ENCODE peak calls at places on chromosome 20, in four cellular contexts. D, K, H and U are unnamed samples.

GRCh38 chr20:30919514-30920188 is 337.8 kb upstream of the DEFB115 start:
- DNase-seq in D (no peak), K (no peak), H (no peak), U (no peak)

GRCh38 chr20:40604416-40604815 is 84.6 kb downstream of the MAFB start:
- DNase-seq in H (no peak), D (no peak), K (no peak), U (no peak)

GRCh38 chr20:42432485-42432884 is 757.2 kb downstream of the PTPRT start:
- DNase-seq in K (no peak), H (no peak), D (no peak), U (no peak)

GRCh38 chr20:20829694-20830093 is 117.2 kb upstream of the RALGAPA2 start:
- DNase-seq in K (no peak), H (no peak), D (no peak), U (no peak)

GRCh38 chr20:32672982-32673727 is 586 bp downstream of the C20orf203 start:
- DNase-seq in H (no peak), D (no peak), K (peak), U (no peak)

GRCh38 chr20:57664924-57665588 is 44.8 kb downstream of the PMEPA1 start:
- DNase-seq in D (no peak), K (no peak), H (no peak), U (no peak)

GRCh38 chr20:9515761-9516657 is 1.6 kb downstream of the LAMP5 start:
- DNase-seq in D (no peak), H (no peak), K (no peak), U (no peak)

GRCh38 chr20:22620342-22620741 is 36.0 kb upstream of the FOXA2 start:
- DNase-seq in D (no peak), H (no peak), K (no peak), U (no peak)

GRCh38 chr20:41405436-41405835 is 38.8 kb upstream of the EMILIN3 start:
- DNase-seq in K (no peak), H (no peak), D (no peak), U (no peak)

GRCh38 chr20:20729563-20729962 is 17.1 kb upstream of the RALGAPA2 start:
- DNase-seq in D (no peak), H (no peak), K (no peak), U (no peak)

GRCh38 chr20:25470045-25470444 is 62.6 kb downstream of the GINS1 start:
- DNase-seq in H (peak), D (no peak), K (peak), U (peak)

GRCh38 chr20:33653900-33654596 is 8.1 kb upstream of the C20orf144 start:
- DNase-seq in H (no peak), K (no peak), D (no peak), U (no peak)

GRCh38 chr20:10532351-10532750 is 97.2 kb downstream of the SLX4IP start:
- DNase-seq in D (no peak), H (no peak), K (no peak), U (no peak)

GRCh38 chr20:2986466-2986865 is 57.0 kb upstream of the GNRH2 start:
- DNase-seq in H (no peak), K (no peak), D (no peak), U (no peak)

GRCh38 chr20:32368323-32368722 is 10.2 kb downstream of the ASXL1 start:
- DNase-seq in D (no peak), K (no peak), H (no peak), U (peak)

GRCh38 chr20:36856691-36857635 is 19.0 kb upstream of the TLDC2 start:
- DNase-seq in H (no peak), K (no peak), D (no peak), U (no peak)

GRCh38 chr20:61345656-61346055 is 93.6 kb downstream of the CDH4 start:
- DNase-seq in K (no peak), D (no peak), H (no peak), U (no peak)

GRCh38 chr20:50366270-50367103 is 143.7 kb upstream of the PTPN1 start:
- DNase-seq in K (no peak), D (no peak), H (no peak), U (peak)

GRCh38 chr20:24007758-24008157 is 19.2 kb upstream of the GGTLC1 start:
- DNase-seq in K (no peak), H (no peak), D (no peak), U (no peak)

GRCh38 chr20:49344975-49345374 is 67.1 kb upstream of the ZNFX1 start:
- DNase-seq in H (no peak), K (no peak), D (peak), U (no peak)

GRCh38 chr20:12595841-12596240 is 412.9 kb upstream of the SPTLC3 start:
- DNase-seq in K (no peak), H (no peak), D (no peak), U (no peak)

GRCh38 chr20:35134472-35134871 is 12.7 kb downstream of the EDEM2 start:
- DNase-seq in D (no peak), H (no peak), K (no peak), U (no peak)
- TF ChIP-seq REST in D (no peak), H (no peak), K (no peak), U (no peak)

GRCh38 chr20:63659370-63659769 is 1.3 kb downstream of the RTEL1 start:
- DNase-seq in D (no peak), H (no peak), K (no peak), U (no peak)

GRCh38 chr20:63658749-63659187 is 656 bp downstream of the RTEL1 start:
- DNase-seq in K (no peak), H (no peak), D (no peak), U (no peak)

GRCh38 chr20:63657260-63657936 is 714 bp upstream of the RTEL1 start:
- DNase-seq in D (no peak), K (peak), H (no peak), U (no peak)

GRCh38 chr20:63656451-63656850 is 1.7 kb upstream of the RTEL1 start:
- DNase-seq in H (no peak), K (peak), D (no peak), U (no peak)

DNA sequence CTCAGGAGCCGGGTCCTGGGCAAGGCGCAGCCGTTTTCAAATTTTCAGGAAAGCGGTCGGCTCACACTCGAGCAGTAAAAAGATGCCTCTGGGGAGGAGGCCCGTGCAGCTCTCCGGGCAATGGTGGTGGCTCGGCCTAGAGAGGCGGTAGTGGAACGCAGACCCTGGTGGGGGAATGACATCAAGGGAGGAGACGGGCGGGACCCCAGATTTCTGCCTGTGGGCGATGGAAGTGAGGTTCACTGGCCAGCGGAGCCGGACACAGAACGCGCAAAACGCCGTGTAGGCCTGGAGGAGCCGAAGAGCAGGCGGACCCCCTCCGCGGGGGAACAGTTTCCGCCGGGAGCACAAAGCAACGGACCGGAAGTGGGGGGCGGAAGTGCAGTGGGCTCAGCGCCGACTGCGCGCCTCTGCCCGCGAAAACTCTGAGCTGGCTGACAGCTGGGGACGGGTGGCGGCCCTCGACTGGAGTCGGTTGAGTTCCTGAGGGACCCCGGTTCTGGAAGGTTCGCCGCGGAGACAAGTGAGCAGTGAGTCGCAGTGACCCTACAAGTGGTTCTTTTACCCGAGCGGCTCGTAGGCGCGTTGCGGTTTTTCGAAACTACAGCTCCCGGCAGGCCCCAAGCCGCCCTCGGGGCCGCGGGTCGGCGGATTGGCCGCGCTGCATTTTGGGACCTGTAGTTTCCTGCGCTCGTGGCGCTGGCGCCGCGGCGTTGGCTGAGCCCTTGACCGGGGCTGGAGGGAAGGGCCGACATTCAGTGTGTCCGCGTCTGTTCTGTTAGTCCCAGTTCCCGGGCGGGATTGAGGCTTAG is at the start of gene RTEL1:
- DNase-seq in H (peak), K (peak), D (peak), U (peak)
- TF ChIP-seq EP300 in H (no peak), K (peak), D (no peak), U (peak)

GRCh38 chr20:6169251-6169650 is 46.4 kb upstream of the FERMT1 start:
- DNase-seq in D (no peak), H (no peak), K (no peak), U (peak)
- TF ChIP-seq CEBPB in D (no peak), H (no peak), K (no peak), U (no peak)

DNA sequence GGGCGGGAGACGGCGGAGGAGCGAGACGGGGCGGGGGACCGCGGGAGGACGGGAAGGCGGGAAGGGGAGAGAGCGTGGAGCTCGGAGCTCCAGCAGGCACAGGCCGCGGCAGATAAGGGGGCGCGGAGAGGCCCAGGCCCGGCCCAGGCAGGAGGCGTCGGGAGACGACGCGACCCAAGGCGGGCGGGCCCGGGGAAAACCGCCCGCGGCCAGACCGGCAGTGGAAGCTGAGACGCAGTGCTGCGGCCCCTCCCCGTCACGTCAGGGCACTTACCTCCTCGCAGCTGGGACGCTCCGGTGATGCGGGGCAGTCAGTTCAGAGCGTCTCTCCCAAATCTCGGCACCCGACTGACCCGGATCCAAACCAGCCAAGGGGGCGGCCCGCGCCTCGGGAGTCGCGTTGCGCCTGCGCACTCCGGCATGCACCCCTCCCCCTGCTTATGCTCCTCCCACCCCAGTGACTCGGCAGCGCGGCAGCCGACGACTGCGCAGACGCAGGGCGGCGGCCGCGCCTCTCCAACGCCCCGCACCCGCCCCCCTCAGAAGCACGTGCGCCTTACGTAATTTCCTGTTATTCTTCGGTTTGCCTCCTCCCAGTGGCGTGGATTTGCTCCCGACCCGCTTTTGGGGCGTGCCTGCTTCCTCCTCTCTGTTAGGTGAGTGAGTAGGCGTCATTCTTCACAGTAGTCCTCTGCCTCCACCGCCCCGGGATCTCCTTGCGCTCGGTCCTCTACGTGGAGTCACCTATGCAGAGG is at the start of gene OSER1:
- DNase-seq in D (peak), H (peak), K (peak), U (peak)
- TF ChIP-seq REST in D (no peak), H (no peak), K (no peak), U (no peak)

GRCh38 chr20:39282619-39283092 is 320.5 kb downstream of the DHX35 start:
- DNase-seq in K (no peak), H (no peak), D (no peak), U (no peak)
- TF ChIP-seq EP300 in K (no peak), H (no peak), D (no peak), U (no peak)

DNA sequence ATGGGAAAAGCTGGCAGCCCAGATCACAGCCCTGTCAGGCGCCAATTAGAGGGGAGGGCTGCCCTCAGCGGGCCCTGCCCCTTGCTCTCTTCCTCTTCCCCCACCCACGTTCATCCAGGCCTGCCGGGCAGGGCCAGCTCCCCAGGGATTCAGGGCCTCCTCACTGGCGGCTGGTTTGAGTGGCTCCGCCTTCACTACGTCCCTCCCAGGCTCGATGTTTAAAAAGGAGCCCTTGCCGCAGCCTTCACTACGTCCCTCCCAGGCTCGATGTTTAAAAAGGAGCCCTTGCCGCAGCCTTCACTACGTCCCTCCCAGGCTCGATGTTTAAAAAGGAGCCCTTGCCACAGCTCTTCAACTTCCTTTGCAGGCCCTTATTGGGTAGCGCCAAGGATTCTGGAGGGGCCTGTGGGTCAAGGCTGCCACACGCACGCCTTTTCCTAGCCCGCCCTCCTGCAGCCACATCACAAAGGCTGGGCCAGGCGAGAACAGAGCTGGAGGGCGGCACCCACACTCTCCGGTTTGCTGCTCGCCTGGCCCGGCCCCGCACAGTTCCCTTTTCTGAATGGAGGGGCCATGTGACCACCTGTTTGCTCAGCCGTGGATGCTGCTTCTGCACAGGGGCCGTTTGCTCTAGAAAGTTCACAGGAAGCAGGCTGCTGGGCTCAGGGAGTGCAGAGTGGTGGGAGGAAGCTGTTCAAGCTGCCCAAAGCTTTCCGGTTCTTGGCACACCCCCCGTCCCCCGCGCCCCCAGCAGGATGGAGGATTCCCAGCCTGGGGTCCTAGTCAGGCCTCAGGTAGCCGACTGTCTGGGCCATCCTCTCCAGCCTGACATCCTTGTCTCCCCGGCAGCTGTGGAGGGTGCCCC is 1.6 kb downstream of the SLC17A9 start:
- DNase-seq in D (no peak), H (peak), K (no peak), U (peak)
- TF ChIP-seq CEBPB in D (no peak), H (no peak), K (no peak), U (no peak)

GRCh38 chr20:45882469-45883099 is 1.6 kb downstream of the ZSWIM1 start:
- DNase-seq in K (no peak), H (no peak), D (no peak), U (no peak)
- TF ChIP-seq REST in K (no peak), H (no peak), D (no peak), U (peak)

GRCh38 chr20:870758-871157 is 37.2 kb downstream of the FAM110A start:
- DNase-seq in K (no peak), D (no peak), H (no peak), U (no peak)

GRCh38 chr20:860891-861290 is 27.4 kb downstream of the FAM110A start:
- DNase-seq in D (no peak), H (no peak), K (no peak), U (no peak)

GRCh38 chr20:869606-870005 is 36.1 kb downstream of the FAM110A start:
- DNase-seq in K (no peak), D (no peak), H (no peak), U (no peak)

GRCh38 chr20:868279-868678 is 34.8 kb downstream of the FAM110A start:
- DNase-seq in H (no peak), K (no peak), D (no peak), U (no peak)

DNA sequence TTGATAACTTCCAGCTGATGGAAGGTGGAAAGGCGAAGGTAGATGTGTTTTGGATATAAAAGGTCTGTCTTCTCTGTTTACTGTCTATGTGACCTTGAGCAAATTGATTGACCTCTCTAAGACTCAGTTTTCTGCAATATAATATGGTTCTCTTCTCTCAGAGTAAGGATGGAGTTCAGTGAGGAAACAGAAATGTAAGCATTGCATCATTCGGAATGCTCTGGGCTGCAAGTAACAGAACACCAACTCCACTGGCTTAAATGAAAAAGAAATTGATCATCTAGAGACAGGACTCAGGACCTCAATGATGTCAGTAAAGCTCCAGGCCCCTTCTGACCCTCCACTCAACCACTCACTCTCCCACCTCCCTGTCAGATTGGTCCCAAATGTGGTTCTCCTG is 31.9 kb downstream of the FAM110A start:
- DNase-seq in D (no peak), K (no peak), H (no peak), U (no peak)
- TF ChIP-seq EP300 in D (no peak), K (no peak), H (no peak), U (no peak)